ENCODE peak calls at places on chromosomes 11 and 22, in eight cellular contexts. M is stomach, T is HepG2, Z is H1, O is transverse colon, E is ovary, Q is SK-N-SH, K is K562. X is an unnamed sample. For H3K4me1, the result is how much of the 10 kb centered on the place peaks cover.

GRCh38 chr11:109236696-109237095 is 185.3 kb upstream of the C11orf87 start:
- DNase-seq in M (no peak), T (no peak), Z (no peak), O (no peak), E (no peak), Q (no peak), K (no peak), X (no peak)

GRCh38 chr11:10122337-10123197 is 171.5 kb downstream of the SBF2 start:
- DNase-seq in M (no peak), T (no peak), Z (no peak), O (no peak), E (peak), Q (no peak), K (no peak), X (peak)

GRCh38 chr22:50546326-50547230 is 879 bp downstream of the KLHDC7B start:
- DNase-seq in M (no peak), T (no peak), Z (no peak), O (no peak), E (no peak), Q (peak), K (no peak), X (no peak)

GRCh38 chr11:86698634-86699033 is 26.2 kb upstream of the ME3 start:
- DNase-seq in M (no peak), T (no peak), Z (no peak), O (no peak), E (no peak), Q (no peak), K (no peak), X (no peak)

GRCh38 chr11:76578655-76579046 is 91.9 kb downstream of the LRRC32 start:
- DNase-seq in M (no peak), T (no peak), Z (no peak), O (no peak), E (no peak), Q (peak), K (no peak), X (no peak)

GRCh38 chr22:20436309-20437252 is 1.0 kb downstream of the SCARF2 start:
- DNase-seq in M (no peak), T (no peak), Z (no peak), O (no peak), E (peak), Q (peak), K (peak), X (no peak)

GRCh38 chr22:45743687-45744086 is 72.1 kb downstream of the ATXN10 start:
- DNase-seq in M (no peak), T (peak), Z (no peak), O (no peak), E (no peak), Q (no peak), K (no peak), X (no peak)

GRCh38 chr22:35685731-35686130 is 31.9 kb upstream of the APOL5 start:
- DNase-seq in M (no peak), T (no peak), Z (no peak), O (no peak), E (no peak), Q (no peak), K (no peak), X (no peak)

GRCh38 chr22:26318975-26319374 is 110.1 kb upstream of the ASPHD2 start:
- DNase-seq in M (no peak), T (peak), Z (no peak), O (no peak), E (no peak), Q (no peak), K (peak), X (no peak)

GRCh38 chr11:64034411-64034811 is 1.3 kb upstream of the FLRT1 start:
- DNase-seq in M (no peak), T (no peak), Z (no peak), O (no peak), E (no peak), Q (no peak), K (peak), X (no peak)

GRCh38 chr22:32073823-32074380 is 30.8 kb downstream of the SLC5A1 start:
- DNase-seq in M (no peak), T (no peak), Z (no peak), O (peak), E (no peak), Q (no peak), K (no peak), X (no peak)

GRCh38 chr11:123183391-123184099 is 11.5 kb downstream of the CLMP start:
- DNase-seq in M (no peak), T (no peak), Z (no peak), O (no peak), E (no peak), Q (no peak), K (no peak), X (no peak)

GRCh38 chr11:60305906-60306619 is 21.0 kb upstream of the MS4A6E start:
- DNase-seq in M (no peak), T (no peak), Z (no peak), O (no peak), E (no peak), Q (no peak), K (no peak), X (no peak)

GRCh38 chr11:123064268-123064657 is 2.3 kb upstream of the HSPA8 start:
- DNase-seq in M (no peak), T (no peak), Z (no peak), O (no peak), E (no peak), Q (no peak), K (no peak), X (no peak)

GRCh38 chr22:20262582-20263147 is 5.5 kb downstream of the RTN4R start:
- DNase-seq in M (no peak), T (no peak), Z (no peak), O (no peak), E (no peak), Q (no peak), K (no peak), X (no peak)

GRCh38 chr22:17712441-17712840 is 61.8 kb downstream of the BID start:
- DNase-seq in M (no peak), T (no peak), Z (no peak), O (no peak), E (no peak), Q (no peak), K (no peak), X (no peak)

GRCh38 chr22:45686004-45686403 is 14.4 kb downstream of the ATXN10 start:
- DNase-seq in M (no peak), T (no peak), Z (no peak), O (no peak), E (no peak), Q (no peak), K (no peak), X (no peak)

GRCh38 chr22:42621505-42622002 is 6.9 kb upstream of the POLDIP3 start:
- DNase-seq in M (peak), T (peak), Z (peak), O (peak), E (peak), Q (peak), K (peak), X (peak)

GRCh38 chr11:57638005-57638760 is 11.5 kb downstream of the YPEL4 start:
- DNase-seq in M (peak), T (peak), Z (peak), O (peak), E (peak), Q (peak), K (no peak), X (no peak)

GRCh38 chr11:66570117-66570825 is 1.9 kb upstream of the CTSF start:
- DNase-seq in M (no peak), T (no peak), Z (no peak), O (no peak), E (no peak), Q (no peak), K (no peak), X (no peak)

GRCh38 chr11:19597194-19597593 is 115.4 kb upstream of the NAV2 start:
- DNase-seq in M (no peak), T (no peak), Z (no peak), O (no peak), E (no peak), Q (peak), K (no peak), X (no peak)

GRCh38 chr11:71251761-71252433 is 480 bp downstream of the SHANK2 start:
- DNase-seq in M (peak), T (no peak), Z (no peak), O (peak), E (no peak), Q (peak), K (no peak), X (no peak)

GRCh38 chr11:70176940-70177689 is 26.0 kb upstream of the FADD start:
- DNase-seq in M (peak), T (peak), Z (peak), O (peak), E (no peak), Q (peak), K (peak), X (no peak)

GRCh38 chr22:23268139-23268712 is 87.9 kb downstream of the BCR start:
- DNase-seq in M (no peak), T (no peak), Z (no peak), O (no peak), E (no peak), Q (no peak), K (no peak), X (no peak)

GRCh38 chr11:17206448-17206847 is 1.3 kb downstream of the PIK3C2A start:
- DNase-seq in M (no peak), T (no peak), Z (no peak), O (no peak), E (no peak), Q (no peak), K (peak), X (no peak)

GRCh38 chr11:44595964-44596381 is 30.5 kb downstream of the CD82 start:
- DNase-seq in M (peak), T (no peak), Z (no peak), O (no peak), E (peak), Q (no peak), K (no peak), X (peak)

GRCh38 chr22:38453065-38453672 is 1.8 kb downstream of the KCNJ4 start:
- DNase-seq in M (no peak), T (no peak), Z (no peak), O (no peak), E (no peak), Q (no peak), K (no peak), X (no peak)

GRCh38 chr22:38455063-38455529 is at the start of gene KCNJ4:
- DNase-seq in M (no peak), T (no peak), Z (no peak), O (no peak), E (no peak), Q (no peak), K (no peak), X (no peak)

GRCh38 chr22:38455530-38456271 is 702 bp upstream of the KCNJ4 start:
- DNase-seq in M (no peak), T (no peak), Z (no peak), O (no peak), E (no peak), Q (peak), K (peak), X (no peak)

GRCh38 chr22:38454011-38454360 is 1.0 kb downstream of the KCNJ4 start:
- DNase-seq in M (no peak), T (no peak), Z (no peak), O (no peak), E (no peak), Q (no peak), K (no peak), X (no peak)

DNA sequence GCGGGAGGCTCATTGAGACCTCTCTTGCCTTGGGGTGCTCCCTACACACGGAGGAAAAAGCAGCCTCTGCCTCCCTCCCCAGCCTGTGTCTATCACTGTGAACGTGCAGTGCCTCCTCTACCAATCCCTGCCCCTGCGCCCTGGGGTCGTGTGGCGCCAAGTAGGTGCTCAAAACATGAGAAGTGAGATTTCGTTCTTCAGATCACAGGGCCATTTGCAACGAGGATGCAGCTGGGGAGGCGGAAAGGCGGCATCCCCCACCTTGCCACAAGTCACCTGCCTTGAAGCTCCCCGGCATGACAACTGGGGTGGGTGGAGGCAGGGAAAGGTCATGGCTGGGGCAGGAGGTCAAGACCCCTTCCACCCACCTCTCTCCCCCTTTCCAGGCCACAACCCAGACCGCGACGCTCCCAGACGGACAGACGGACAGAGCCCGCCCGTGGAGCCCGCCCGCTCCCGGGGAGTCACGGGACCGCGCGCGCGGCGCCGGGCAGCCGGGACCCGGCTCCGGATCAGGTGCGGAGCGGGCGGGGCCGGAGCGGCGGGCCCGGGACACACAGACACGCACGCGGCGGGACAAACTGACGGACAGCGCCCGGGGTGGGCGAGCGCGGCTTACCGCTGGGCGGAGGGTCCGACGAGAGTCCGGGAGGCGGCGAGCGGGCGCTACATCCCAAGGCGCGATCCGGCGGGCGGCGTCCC is 487 bp downstream of the KCNJ4 start:
- DNase-seq in M (no peak), T (no peak), Z (no peak), O (no peak), E (no peak), Q (peak), K (no peak), X (no peak)
- H3K4me3 ChIP-seq in M (peak), T (peak), Z (peak), O (peak), E (peak), Q (peak), K (peak), X (peak)

DNA sequence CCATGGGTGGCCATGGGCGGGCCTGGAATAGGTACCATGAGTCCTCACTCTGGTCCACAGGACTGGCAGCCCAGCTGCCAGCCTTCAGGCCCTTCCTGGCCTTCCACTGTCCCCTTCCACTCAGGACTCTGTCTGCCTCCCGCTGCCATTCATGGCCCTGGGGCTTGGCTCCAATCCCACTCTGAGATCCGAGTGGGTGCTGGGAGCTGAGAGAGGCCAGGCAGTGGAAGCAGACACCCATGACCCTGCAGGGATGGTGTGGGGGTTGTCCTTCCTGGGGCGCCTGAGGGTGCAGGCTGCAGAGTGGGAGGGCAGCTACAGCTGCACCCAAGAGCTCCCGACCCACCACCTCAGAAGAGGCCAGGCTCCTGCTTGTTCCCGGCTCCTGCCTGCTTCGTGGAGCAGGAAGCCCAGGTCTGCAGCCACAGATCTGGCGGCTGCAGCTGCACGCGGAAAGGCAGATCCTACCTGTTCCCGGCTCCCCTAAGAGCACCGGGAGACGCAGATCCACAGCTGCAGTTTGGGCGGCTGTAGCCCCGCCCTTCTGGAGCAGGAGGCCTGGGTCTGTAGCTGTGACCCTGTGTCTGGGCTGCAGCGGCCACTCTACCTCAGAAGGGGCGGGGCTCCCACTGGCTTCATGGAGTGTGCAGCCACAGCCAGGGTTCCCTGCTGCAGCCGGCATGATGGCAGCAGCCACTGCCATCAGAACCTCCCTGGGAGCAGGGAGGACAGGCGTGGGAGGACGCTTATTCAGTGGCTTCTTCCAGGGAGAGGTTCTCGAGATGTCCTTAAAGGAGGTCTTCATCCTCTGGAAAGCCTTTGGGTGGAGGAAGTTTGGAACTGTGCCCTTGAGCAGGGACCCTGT is 27.5 kb downstream of the IGHMBP2 start:
- DNase-seq in M (no peak), T (no peak), Z (no peak), O (no peak), E (no peak), Q (no peak), K (no peak), X (no peak)
- H3K4me1 ChIP-seq in M (under half), T (under half), Z (under half), O (under half), E (under half), Q (under half), K (under half), X (under half)

DNA sequence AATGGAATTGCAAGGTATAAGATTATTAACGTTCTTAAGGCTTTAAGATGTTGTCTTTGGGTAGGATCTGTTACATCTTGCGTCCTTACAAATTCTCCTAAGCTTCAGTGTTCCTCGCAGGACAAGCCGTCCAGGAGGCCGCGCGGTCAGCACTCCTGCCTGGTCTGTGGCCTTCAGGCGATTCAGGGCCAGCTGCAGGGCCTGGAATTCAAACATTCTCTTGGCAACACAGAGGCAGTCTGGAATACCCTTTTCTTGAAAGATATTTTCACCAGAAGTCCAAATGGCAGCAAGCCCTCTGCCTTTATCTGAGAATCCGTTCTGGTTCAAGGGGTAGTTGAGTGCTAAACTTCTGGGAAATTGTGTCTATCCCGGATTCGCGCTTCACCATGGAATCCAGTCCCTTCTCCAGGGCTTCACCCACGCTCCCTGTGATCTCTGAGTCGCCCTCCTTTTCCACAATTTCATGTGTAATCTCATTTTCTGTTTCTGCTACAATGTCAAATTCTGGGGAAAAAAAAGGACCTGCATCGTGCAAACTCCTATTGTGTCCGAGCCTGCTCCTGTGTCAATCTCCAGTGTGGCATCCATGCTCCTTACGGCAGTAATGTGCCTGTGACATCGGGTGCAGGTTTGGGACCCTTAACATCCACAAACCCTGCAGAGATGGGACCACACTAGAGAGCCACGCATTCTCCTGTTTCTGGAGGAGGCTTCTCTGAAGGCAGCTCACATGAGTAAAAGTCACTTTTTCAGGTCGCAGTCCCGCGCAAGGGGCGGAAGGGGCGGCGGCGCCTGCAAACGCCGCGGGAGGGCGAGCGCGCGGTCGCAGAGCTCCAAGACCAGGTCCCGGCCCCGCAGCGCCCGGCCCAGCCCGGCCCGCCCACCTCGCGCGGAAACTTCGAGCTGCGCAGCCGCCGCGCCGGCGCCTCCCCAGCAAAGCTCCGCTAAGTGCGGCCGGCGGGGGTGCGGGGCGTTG is 25.3 kb upstream of the SORL1 start:
- DNase-seq in M (peak), T (no peak), Z (no peak), O (peak), E (peak), Q (peak), K (peak), X (no peak)
- TF ChIP-seq EP300 in M (no peak), T (no peak), Z (no peak), O (no peak), E (no peak), Q (no peak), K (no peak), X (no peak)

GRCh38 chr22:47445716-47446290 is 683.4 kb downstream of the TBC1D22A start:
- DNase-seq in M (no peak), T (no peak), Z (no peak), O (no peak), E (peak), Q (no peak), K (no peak), X (no peak)
- H3K4me3 ChIP-seq in M (no peak), T (no peak), Z (no peak), O (no peak), E (no peak), Q (no peak), K (no peak), X (no peak)

DNA sequence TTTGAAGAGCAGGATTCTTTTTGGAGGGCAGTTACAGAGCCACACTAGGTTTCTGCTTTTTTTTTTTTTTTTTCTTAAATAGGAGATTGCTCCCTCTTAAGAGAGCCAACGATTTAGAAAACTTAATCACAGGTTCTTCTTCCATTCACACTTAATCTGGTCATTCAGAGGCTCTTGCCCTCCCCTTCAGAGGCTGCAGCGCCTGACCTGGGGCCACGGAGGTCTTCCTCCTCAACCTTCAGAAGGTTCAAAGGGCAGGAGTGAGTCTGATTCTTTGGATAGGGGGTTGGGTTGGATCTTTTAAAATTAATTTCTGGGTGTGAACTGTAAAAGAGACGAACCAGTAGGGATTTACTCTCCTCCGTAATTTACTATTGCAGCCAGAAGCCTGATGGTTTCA is 57.1 kb downstream of the ZNRF3 start:
- DNase-seq in M (no peak), T (no peak), Z (no peak), O (no peak), E (no peak), Q (no peak), K (no peak), X (no peak)
- H3K4me1 ChIP-seq in M (half or more), T (half or more), Z (under half), O (under half), E (under half), Q (under half), K (under half), X (half or more)

GRCh38 chr11:127713226-127713625 is 712.7 kb upstream of the KIRREL3 start:
- DNase-seq in M (no peak), T (no peak), Z (no peak), O (no peak), E (no peak), Q (no peak), K (no peak), X (no peak)

GRCh38 chr11:127710831-127711230 is 710.3 kb upstream of the KIRREL3 start:
- DNase-seq in M (no peak), T (no peak), Z (no peak), O (no peak), E (no peak), Q (no peak), K (no peak), X (no peak)

GRCh38 chr11:127711748-127712147 is 711.2 kb upstream of the KIRREL3 start:
- DNase-seq in M (no peak), T (no peak), Z (no peak), O (no peak), E (no peak), Q (no peak), K (no peak), X (no peak)
- TF ChIP-seq EP300 in M (no peak), T (no peak), Z (no peak), O (no peak), E (no peak), Q (no peak), K (no peak), X (no peak)

GRCh38 chr11:13433437-13433836 is 29.6 kb downstream of the BTBD10 start:
- DNase-seq in M (no peak), T (no peak), Z (no peak), O (no peak), E (no peak), Q (no peak), K (no peak), X (no peak)
- H3K4me3 ChIP-seq in M (no peak), T (no peak), Z (no peak), O (no peak), E (no peak), Q (no peak), K (no peak), X (no peak)

X was measured in tibial nerve.